ENCODE peak calls at places on chromosomes 5 and 9, in six cellular contexts. Y is RPMI7951; M is activated naive CD8-positive, alpha-beta T cell treated with anti-CD3 and anti-CD28 coated beads, Interleukin-2, amount 50 U/mL, for 24 hours; H is gastrocnemius medialis; N is stimulated activated CD8-positive, alpha-beta memory T cell treated with anti-CD3 and anti-CD28 coated beads, Interleukin-7, amount 100 ng/mL, for 4 hours; C is stimulated activated naive CD8-positive, alpha-beta T cell treated with anti-CD3 and anti-CD28 coated beads, Interleukin-15, amount 100 ng/mL, for 72 hours. J is an unnamed sample.

GRCh38 chr9:109449036-109449798 is 48.9 kb downstream of the PTPN3 start:
- DNase-seq in Y (no peak), M (no peak), H (peak), N (no peak), C (no peak), J (no peak)

GRCh38 chr5:130705368-130705767 is 459.7 kb downstream of the HINT1 start:
- DNase-seq in Y (no peak), M (no peak), H (no peak), N (no peak), C (no peak), J (no peak)

GRCh38 chr5:73233461-73234151 is 60.6 kb downstream of the TMEM174 start:
- DNase-seq in Y (peak), M (peak), H (no peak), N (no peak), C (peak), J (peak)

GRCh38 chr5:103461223-103461622 is 101.4 kb downstream of the NUDT12 start:
- DNase-seq in Y (peak), M (no peak), H (no peak), N (no peak), C (no peak), J (peak)

GRCh38 chr5:132506094-132506692 is 15.6 kb upstream of the IRF1 start:
- DNase-seq in Y (peak), M (no peak), H (no peak), N (no peak), C (no peak), J (peak)

GRCh38 chr5:106956187-106956586 is 714.5 kb downstream of the EFNA5 start:
- DNase-seq in Y (no peak), M (no peak), H (no peak), N (no peak), C (no peak), J (no peak)

GRCh38 chr5:40477856-40478546 is 201.7 kb upstream of the PTGER4 start:
- DNase-seq in Y (peak), M (no peak), H (no peak), N (no peak), C (no peak), J (peak)

GRCh38 chr9:97307091-97307490 is 368 bp upstream of the CCDC180 start:
- DNase-seq in Y (peak), M (peak), H (peak), N (no peak), C (no peak), J (peak)

GRCh38 chr5:52177193-52177592 is 610.5 kb upstream of the ITGA1 start:
- DNase-seq in Y (no peak), M (no peak), H (no peak), N (no peak), C (no peak), J (no peak)

GRCh38 chr5:56838409-56839039 is 23.2 kb downstream of the MAP3K1 start:
- DNase-seq in Y (peak), M (no peak), H (no peak), N (no peak), C (no peak), J (peak)

GRCh38 chr5:90386099-90386710 is 23.4 kb downstream of the CETN3 start:
- DNase-seq in Y (peak), M (no peak), H (no peak), N (no peak), C (no peak), J (peak)

GRCh38 chr5:165622864-165623536 is 2117.6 kb downstream of the MAT2B start:
- DNase-seq in Y (no peak), M (no peak), H (no peak), N (no peak), C (no peak), J (peak)

GRCh38 chr9:31185831-31186230 is 1198.6 kb upstream of the ACO1 start:
- DNase-seq in Y (no peak), M (no peak), H (no peak), N (no peak), C (no peak), J (no peak)

GRCh38 chr9:106059886-106060285 is 365.5 kb downstream of the TMEM38B start:
- DNase-seq in Y (no peak), M (no peak), H (no peak), N (no peak), C (no peak), J (no peak)